ENCODE peak calls at places on chromosomes 2 and 18, in eight cellular contexts. Y, Z, Q, F, B, W, H and C are unnamed samples.

GRCh38 chr2:121237980-121238665 is 46.9 kb downstream of the TFCP2L1 start:
- DNase-seq in F (no peak), Y (no peak), H (no peak), B (no peak), W (no peak), Q (no peak), Z (no peak), C (no peak)

GRCh38 chr18:64090876-64091275 is 58.0 kb downstream of the LINC00305 start:
- DNase-seq in W (no peak), Q (no peak), B (no peak), Y (no peak), H (no peak), Z (no peak), F (no peak), C (no peak)

GRCh38 chr2:2232167-2232566 is 98.9 kb downstream of the MYT1L start:
- DNase-seq in Z (no peak), H (no peak), Q (no peak), F (no peak), B (peak), W (no peak), Y (no peak), C (no peak)

GRCh38 chr2:117691980-117692379 is 122.5 kb upstream of the DDX18 start:
- DNase-seq in H (no peak), F (no peak), Z (no peak), W (no peak), B (no peak), Y (no peak), Q (no peak), C (no peak)

GRCh38 chr2:177332041-177332991 is 60.3 kb upstream of the AGPS start:
- DNase-seq in F (no peak), Y (peak), B (peak), Q (peak), H (peak), Z (no peak), W (peak), C (peak)

GRCh38 chr2:148978026-148978685 is 60.3 kb upstream of the LYPD6B start:
- DNase-seq in H (no peak), Z (no peak), Y (no peak), W (no peak), F (no peak), B (no peak), Q (no peak), C (no peak)

GRCh38 chr18:79952457-79952995 is 1.1 kb upstream of the SLC66A2 start:
- DNase-seq in Y (no peak), B (no peak), Q (no peak), W (peak), H (no peak), Z (no peak), F (no peak), C (peak)

GRCh38 chr2:42858140-42859005 is 66.0 kb upstream of the HAAO start:
- DNase-seq in H (no peak), Z (no peak), B (no peak), F (no peak), Q (no peak), W (no peak), Y (no peak), C (no peak)

GRCh38 chr2:168212866-168213265 is 34.5 kb downstream of the STK39 start:
- DNase-seq in Y (peak), W (no peak), B (no peak), F (no peak), Q (no peak), H (peak), Z (no peak), C (no peak)

GRCh38 chr18:13276530-13277520 is 58.3 kb downstream of the LDLRAD4 start:
- DNase-seq in F (no peak), Z (no peak), W (no peak), Q (no peak), H (peak), B (peak), Y (no peak), C (no peak)

GRCh38 chr2:9467687-9468086 is 6.7 kb upstream of the IAH1 start:
- DNase-seq in B (no peak), W (no peak), Z (no peak), Q (no peak), Y (no peak), F (no peak), H (no peak), C (peak)

GRCh38 chr2:218263817-218264611 is 3.2 kb downstream of the GPBAR1 start:
- DNase-seq in Y (no peak), H (no peak), F (no peak), Q (no peak), B (no peak), Z (peak), W (peak), C (no peak)

GRCh38 chr2:9638532-9638931 is 7.7 kb upstream of the YWHAQ start:
- DNase-seq in B (peak), H (peak), Y (peak), Z (peak), Q (peak), F (no peak), W (peak), C (peak)

GRCh38 chr2:239393401-239393940 is 7.3 kb downstream of the HDAC4 start:
- DNase-seq in Y (no peak), B (no peak), W (peak), H (no peak), Z (peak), F (no peak), Q (no peak), C (peak)

GRCh38 chr18:49016648-49017539 is 66.1 kb upstream of the SMAD7 start:
- DNase-seq in H (peak), W (peak), Y (peak), F (no peak), Z (no peak), B (peak), Q (peak), C (peak)

GRCh38 chr2:107376910-107377309 is 449.8 kb upstream of the RGPD4 start:
- DNase-seq in Y (no peak), Q (no peak), F (no peak), Z (no peak), W (no peak), B (no peak), H (no peak), C (no peak)

GRCh38 chr2:108161298-108161697 is 78.5 kb upstream of the SULT1C3 start:
- DNase-seq in Z (no peak), B (no peak), F (no peak), W (no peak), Q (no peak), H (no peak), Y (no peak), C (no peak)

GRCh38 chr2:237694423-237695194 is 67.2 kb downstream of the LRRFIP1 start:
- DNase-seq in H (no peak), Z (no peak), B (no peak), Y (no peak), Q (no peak), F (no peak), W (no peak), C (no peak)
- TF ChIP-seq CTCF in H (no peak), Z (no peak), B (no peak), Y (no peak), Q (no peak), F (no peak), W (no peak), C (no peak)

GRCh38 chr2:119545076-119545475 is 827 bp downstream of the CFAP221 start:
- DNase-seq in F (no peak), Y (no peak), W (no peak), Z (no peak), H (no peak), Q (no peak), B (no peak), C (no peak)

GRCh38 chr2:119546446-119546765 is 2.2 kb downstream of the CFAP221 start:
- DNase-seq in Z (no peak), H (no peak), Q (no peak), W (no peak), F (no peak), B (no peak), Y (no peak), C (no peak)

GRCh38 chr2:119541476-119541875 is 2.8 kb upstream of the CFAP221 start:
- DNase-seq in W (no peak), H (no peak), Y (no peak), Q (no peak), F (no peak), B (no peak), Z (no peak), C (no peak)

GRCh38 chr2:119545754-119546445 is 1.7 kb downstream of the CFAP221 start:
- DNase-seq in Q (no peak), Z (no peak), F (no peak), Y (no peak), B (no peak), W (no peak), H (no peak), C (no peak)

DNA sequence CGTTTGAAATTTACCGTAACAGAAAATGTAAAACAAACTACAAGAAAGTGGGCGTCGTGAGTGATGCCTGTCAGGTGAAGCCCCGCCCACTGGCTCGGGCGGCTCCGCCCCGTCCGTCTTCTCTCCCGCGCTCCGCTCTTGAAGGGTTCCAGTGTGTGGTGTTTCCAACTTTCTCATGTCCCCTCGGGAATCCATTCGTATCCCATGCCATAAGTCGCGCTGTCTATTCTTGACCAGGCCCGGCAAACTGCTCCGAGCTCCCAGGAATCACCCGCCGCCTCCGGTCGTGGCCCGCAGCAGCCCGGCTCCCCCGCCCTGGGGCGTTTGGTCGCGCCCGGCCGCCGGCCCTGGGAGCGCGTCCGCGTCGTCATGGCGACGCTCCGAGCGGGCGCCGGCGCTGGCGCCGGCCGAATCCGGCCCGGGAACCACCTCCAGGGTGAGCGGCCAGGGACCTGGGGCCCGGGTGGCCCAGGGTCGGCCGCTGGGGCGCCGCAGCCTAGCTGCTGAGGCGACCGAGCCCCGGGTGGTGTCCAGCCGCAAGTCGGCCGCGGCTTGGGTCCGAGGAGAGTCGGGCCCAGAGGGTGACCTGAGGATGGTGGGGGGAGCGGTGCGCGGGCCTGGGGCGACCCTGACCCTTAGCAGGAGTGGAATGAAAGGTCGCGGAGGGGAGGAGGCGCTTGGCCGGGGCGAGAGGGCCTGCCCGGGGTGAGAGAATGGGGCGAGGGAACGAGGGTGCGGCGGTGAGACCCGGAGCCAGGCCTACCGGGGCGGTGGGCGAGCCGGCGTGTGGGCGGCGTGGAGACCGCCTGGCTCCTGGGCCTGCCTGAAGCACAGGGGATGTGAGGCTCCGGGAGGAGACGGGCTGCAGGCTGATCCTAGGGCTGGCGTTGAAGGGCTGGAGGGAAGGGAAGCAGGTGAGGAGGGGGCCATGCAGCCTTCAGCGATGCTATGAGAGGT is at the start of gene CFAP221:
- DNase-seq in Z (no peak), F (no peak), Q (peak), W (peak), Y (peak), H (peak), B (peak), C (peak)
- TF ChIP-seq POLR2A in Z (no peak), F (no peak), Q (no peak), W (no peak), Y (no peak), H (no peak), B (no peak), C (no peak)

DNA sequence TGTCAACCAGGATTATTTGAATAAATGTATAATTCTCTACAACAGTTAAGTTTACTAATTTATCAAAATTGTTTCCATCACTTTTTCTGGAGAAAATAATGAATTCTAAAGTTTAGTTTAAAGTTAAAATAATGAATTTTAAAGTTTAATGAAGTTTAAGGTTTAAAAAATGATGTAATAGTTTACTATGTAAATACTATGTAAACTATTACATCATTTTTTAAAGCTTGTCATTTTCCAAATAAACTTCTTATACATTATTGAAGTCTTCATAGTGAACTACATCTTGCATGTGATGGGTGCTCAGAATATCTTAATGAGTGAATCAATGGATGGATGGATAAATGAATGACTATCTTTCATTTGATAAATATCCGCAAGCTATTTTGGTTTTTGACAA is 38.8 kb downstream of the CD28 start:
- DNase-seq in W (no peak), F (no peak), B (no peak), Z (no peak), Q (no peak), Y (no peak), H (no peak), C (no peak)
- H3K27ac ChIP-seq in W (no peak), F (no peak), B (no peak), Z (no peak), Q (no peak), Y (no peak), H (no peak), C (no peak)

DNA sequence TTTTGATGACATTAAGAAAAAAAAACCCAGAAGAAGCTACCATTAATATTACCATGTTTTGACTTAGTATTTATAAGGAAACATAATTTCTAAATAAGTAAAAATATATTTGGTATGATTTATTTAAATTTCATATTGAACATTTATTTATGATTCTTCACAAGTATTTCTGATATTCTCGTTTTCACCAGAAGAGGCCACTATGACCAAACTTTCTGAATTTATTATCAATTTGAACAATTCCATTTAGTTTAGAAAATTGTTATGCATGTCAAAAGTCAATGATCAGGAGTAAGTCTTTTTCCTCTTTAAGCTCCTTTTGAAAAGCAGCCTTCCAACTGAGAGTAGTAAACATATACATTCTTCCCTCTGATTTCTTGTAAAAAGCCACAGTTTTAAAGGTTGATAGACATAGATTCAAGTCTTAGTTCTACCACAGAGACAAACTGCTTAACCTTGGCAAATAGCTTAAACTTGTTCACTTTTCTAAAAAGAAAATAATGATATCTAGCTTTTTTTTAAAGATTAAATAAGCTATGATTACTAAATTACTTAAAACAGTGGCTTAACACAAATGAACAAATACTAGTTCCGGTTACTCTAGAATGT is 329.9 kb downstream of the TRIB2 start:
- DNase-seq in W (no peak), Q (peak), Y (peak), Z (no peak), H (peak), F (no peak), B (no peak), C (no peak)
- TF ChIP-seq CTCF in W (peak), Q (peak), Y (peak), Z (no peak), H (peak), F (peak), B (no peak), C (peak)

DNA sequence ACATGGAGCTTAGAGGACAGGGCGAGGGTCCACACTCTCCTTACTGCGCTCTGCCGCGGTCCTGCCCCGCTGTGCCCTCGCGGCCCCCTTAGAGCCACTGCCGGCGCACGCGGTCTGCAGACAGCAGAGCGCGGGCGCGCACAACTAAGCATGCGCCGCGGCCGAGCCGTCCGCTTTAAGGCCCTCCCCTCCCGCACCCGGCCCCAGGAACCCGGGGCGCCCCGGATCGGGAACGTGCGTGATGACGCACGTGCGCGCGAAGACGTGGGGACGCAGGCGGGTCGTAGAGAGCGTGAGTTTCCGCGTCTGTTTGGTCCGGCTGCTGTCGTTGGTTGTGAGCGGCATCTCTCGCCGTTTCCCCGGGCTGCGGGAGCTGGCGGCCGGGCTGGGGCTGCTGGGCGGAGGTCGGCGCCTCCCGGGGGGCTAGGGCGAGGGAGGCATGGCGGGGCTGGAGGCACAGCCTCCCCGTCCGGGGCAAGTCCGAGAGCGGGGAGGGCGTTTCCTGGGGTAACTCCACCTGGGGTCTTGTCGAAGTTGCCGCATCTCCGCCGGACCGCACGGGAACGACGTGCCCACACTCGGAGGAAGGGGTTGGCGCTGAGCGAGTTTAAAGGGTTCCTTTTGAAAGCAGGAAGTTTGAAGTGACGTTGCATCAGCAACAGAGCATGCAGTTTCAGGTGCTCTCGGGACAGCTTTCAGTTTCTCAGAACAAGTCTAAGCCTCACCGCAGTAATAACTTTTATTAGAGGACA is at the start of gene RHBDD1:
- DNase-seq in B (peak), Y (peak), W (peak), F (peak), Q (peak), H (peak), Z (peak), C (peak)
- TF ChIP-seq POLR2A in B (no peak), Y (peak), W (peak), F (no peak), Q (peak), H (peak), Z (peak), C (peak)

DNA sequence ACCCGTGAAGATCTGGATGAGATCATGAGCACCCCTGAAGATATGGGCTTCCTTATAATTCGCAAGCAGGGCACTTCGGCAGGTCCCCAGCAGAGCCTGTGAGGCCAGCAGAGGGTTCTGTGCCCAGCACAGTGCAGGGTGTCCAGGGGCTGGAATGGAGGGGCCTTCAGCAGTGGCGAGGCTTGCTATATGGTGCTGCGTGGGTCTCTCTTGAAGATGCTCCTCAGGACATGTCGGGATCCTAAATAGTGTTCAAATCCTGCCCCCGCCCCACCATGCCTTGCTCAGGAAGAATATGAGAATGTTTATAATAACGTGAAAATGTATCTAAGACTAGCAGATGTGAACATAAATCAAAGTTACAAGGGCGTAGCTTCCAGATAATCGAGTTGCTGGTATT is 60.3 kb upstream of the RBM44 start:
- DNase-seq in H (no peak), B (no peak), Q (no peak), Y (no peak), W (no peak), F (no peak), Z (no peak), C (peak)
- H3K27ac ChIP-seq in H (no peak), B (peak), Q (no peak), Y (peak), W (peak), F (peak), Z (no peak), C (no peak)

GRCh38 chr2:83585250-83585649 is 873.8 kb downstream of the SUCLG1 start:
- DNase-seq in F (no peak), Y (no peak), B (no peak), Z (no peak), W (no peak), H (peak), Q (no peak), C (no peak)

GRCh38 chr2:83584674-83585073 is 874.4 kb downstream of the SUCLG1 start:
- DNase-seq in W (no peak), F (no peak), Q (no peak), Z (no peak), H (peak), B (no peak), Y (no peak), C (no peak)

GRCh38 chr2:83582589-83582988 is 876.5 kb downstream of the SUCLG1 start:
- DNase-seq in Y (no peak), F (no peak), Q (no peak), W (no peak), B (no peak), Z (no peak), H (no peak), C (no peak)

DNA sequence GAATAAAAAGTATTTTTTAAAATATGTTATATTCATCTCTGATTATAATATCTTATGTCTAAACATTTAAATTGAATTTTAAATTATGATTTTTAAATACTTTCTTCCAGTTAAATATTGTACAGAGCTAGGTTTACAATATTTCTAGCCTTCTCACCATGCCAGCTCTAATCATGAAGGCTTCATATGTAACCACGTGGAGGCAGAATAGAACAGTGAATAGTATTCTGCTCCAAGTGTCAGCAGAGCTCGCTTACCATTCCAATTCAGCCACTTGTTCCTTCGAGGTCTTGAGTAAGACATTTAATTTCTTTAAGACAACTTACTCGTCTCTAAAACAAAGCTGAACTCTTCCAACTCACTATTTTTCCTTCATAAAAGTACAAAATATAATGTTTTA is 871.8 kb downstream of the SUCLG1 start:
- DNase-seq in W (no peak), Z (no peak), Y (no peak), B (no peak), F (no peak), Q (no peak), H (no peak), C (no peak)
- TF ChIP-seq CTCF in W (no peak), Z (no peak), Y (no peak), B (no peak), F (no peak), Q (no peak), H (no peak), C (no peak)

GRCh38 chr2:33478968-33479691 is 2.7 kb downstream of the RASGRP3 start:
- DNase-seq in B (no peak), Z (no peak), W (peak), H (peak), Q (no peak), F (no peak), Y (no peak), C (no peak)
- TF ChIP-seq POLR2A in B (no peak), Z (no peak), W (peak), H (no peak), Q (no peak), F (no peak), Y (no peak), C (no peak)